ENCODE peak calls at places on chromosome X, in four cellular contexts. Z is B cell, W is upper lobe of left lung, V is GM23338. Q is an unnamed sample.

GRCh38 chrX:1841746-1842145 is 226.9 kb downstream of the ASMT start:
- DNase-seq in Z (no peak), W (no peak), V (no peak), Q (no peak)

GRCh38 chrX:84187501-84188319 is at the start of gene RPS6KA6:
- DNase-seq in Z (peak), W (peak), V (peak), Q (peak)

GRCh38 chrX:16484338-16484737 is 165.6 kb upstream of the S100G start:
- DNase-seq in Z (no peak), W (no peak), V (no peak), Q (no peak)

GRCh38 chrX:10608099-10608498 is 12.3 kb downstream of the MID1 start:
- DNase-seq in Z (no peak), W (no peak), V (no peak), Q (no peak)

GRCh38 chrX:57573754-57574153 is 18.1 kb upstream of the ZXDB start:
- DNase-seq in Z (no peak), W (no peak), V (peak), Q (no peak)

GRCh38 chrX:2676794-2677675 is 14.1 kb upstream of the CD99 start:
- DNase-seq in Z (no peak), W (no peak), V (no peak), Q (no peak)

GRCh38 chrX:12460929-12461328 is 322.7 kb downstream of the FRMPD4 start:
- DNase-seq in Z (no peak), W (no peak), V (no peak), Q (no peak)

GRCh38 chrX:115362334-115363095 is 73.0 kb downstream of the LUZP4 start:
- DNase-seq in Z (no peak), W (no peak), V (peak), Q (no peak)

GRCh38 chrX:136879001-136879667 is 1.4 kb downstream of the RBMX start:
- DNase-seq in Z (no peak), W (no peak), V (no peak), Q (no peak)

DNA sequence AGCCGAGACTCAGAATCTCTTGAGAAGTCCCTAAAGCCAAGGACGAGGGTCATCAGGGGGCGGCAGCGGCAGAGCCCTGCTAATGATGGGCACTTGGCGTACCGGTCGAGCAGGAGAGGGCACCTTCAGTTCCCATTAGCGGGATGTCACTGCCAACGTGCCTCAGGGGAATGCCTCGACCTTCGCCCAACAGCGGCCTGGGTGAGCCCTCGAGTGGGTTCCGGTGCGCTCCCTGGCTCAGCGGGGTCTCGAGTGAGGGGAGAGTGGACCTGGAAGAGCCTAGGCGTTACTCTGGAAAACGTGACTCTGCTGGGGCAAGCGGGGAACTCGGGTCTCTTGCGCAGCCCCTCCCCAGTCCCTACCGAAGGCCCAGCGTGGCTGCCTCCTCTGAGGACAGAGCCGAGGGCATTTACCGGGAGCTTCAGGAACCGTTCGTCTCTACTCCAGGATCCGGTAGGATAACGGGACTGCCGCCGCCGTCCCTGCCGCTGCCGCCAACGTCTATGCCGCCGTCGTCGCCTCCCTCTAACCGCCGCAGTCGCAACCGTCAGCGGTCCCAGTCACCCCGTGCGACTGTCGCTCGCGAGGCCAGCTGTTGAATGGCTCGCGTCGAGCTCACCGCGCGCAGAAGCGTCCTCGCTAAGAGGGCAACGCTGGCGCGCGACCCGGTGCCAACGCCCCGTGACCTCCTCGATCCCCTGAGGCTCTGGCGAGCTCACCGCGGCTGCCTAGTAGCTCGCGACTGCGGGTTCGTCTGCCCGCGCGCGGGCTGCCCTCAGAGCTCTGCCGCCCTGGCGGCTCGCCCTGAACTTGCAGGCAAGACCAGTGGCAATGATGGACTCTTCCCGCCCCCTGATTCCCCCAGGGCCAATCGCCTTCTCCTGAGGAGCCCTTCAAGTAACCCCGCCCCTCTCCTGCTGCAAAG is 37.1 kb downstream of the PGRMC1 start:
- DNase-seq in Z (peak), W (peak), V (peak), Q (peak)
- TF ChIP-seq CTCF in Z (peak), W (no peak), V (peak), Q (no peak)

GRCh38 chrX:140664939-140665338 is 44.6 kb upstream of the LINC00632 start:
- DNase-seq in Z (no peak), W (no peak), V (peak), Q (no peak)

DNA sequence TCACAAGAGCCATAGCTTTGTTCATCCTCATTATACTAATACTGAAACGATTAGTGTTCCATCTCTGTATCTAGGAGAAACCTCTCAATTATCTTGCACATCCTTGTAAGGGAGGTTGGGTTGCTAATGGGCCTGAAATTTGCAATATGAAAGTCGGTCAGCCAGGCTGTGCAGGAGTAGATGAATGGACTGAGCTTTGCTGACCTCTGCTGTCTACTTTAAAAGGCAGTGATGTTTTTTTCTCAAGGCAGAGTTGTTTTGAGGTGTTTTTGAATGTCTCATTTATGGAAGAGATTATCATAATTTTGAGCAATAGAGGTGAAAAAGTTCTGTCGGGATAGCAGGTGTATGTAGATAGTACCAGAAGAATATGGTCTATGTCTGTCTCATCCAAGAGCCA is 47.9 kb upstream of the LINC00632 start:
- DNase-seq in Z (no peak), W (no peak), V (no peak), Q (no peak)
- TF ChIP-seq CTCF in Z (no peak), W (no peak), V (peak), Q (no peak)

GRCh38 chrX:40145001-40145631 is 47.4 kb upstream of the BCOR start:
- DNase-seq in Z (peak), W (peak), V (peak), Q (no peak)

GRCh38 chrX:40145670-40146470 is 48.1 kb upstream of the BCOR start:
- DNase-seq in Z (peak), W (peak), V (no peak), Q (no peak)

GRCh38 chrX:40143987-40144386 is 46.2 kb upstream of the BCOR start:
- DNase-seq in Z (no peak), W (no peak), V (no peak), Q (no peak)

GRCh38 chrX:40143001-40143400 is 45.2 kb upstream of the BCOR start:
- DNase-seq in Z (no peak), W (no peak), V (peak), Q (no peak)

DNA sequence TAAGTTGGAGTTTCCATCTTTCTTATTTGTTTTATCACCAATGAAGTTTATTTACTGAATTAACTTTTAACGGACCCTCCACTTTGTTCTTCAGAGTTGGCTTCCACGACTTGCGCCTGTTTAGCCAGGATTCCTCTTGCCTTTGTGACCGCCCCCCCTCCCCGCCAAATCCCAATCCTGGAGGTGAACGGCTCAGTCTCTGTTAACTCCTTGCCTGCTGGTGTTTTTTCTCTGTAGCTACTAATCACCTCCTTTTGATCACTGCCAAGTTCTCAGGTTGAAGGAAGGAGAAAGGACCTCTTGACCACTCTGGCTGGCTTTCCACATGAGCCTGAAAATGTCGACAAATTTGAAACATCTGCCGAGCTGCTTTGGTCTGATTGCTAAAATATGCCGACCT is 46.8 kb upstream of the BCOR start:
- DNase-seq in Z (no peak), W (no peak), V (peak), Q (no peak)
- TF ChIP-seq CTCF in Z (no peak), W (no peak), V (no peak), Q (no peak)

GRCh38 chrX:131818297-131818936 is 204.7 kb upstream of the STK26 start:
- DNase-seq in Z (no peak), W (no peak), V (no peak), Q (no peak)

GRCh38 chrX:131816551-131817136 is 206.5 kb upstream of the STK26 start:
- DNase-seq in Z (peak), W (no peak), V (no peak), Q (peak)

GRCh38 chrX:131826572-131826971 is 196.5 kb upstream of the STK26 start:
- DNase-seq in Z (no peak), W (no peak), V (no peak), Q (no peak)

GRCh38 chrX:131827935-131828334 is 195.2 kb upstream of the STK26 start:
- DNase-seq in Z (peak), W (no peak), V (peak), Q (no peak)

GRCh38 chrX:131821945-131822622 is 201.0 kb upstream of the STK26 start:
- DNase-seq in Z (peak), W (no peak), V (no peak), Q (no peak)
- TF ChIP-seq CTCF in Z (no peak), W (peak), V (no peak), Q (no peak)

GRCh38 chrX:51802917-51803688 is 59.9 kb downstream of the GSPT2 start:
- DNase-seq in Z (peak), W (no peak), V (peak), Q (peak)

GRCh38 chrX:51803833-51804232 is 60.6 kb downstream of the GSPT2 start:
- DNase-seq in Z (no peak), W (no peak), V (no peak), Q (no peak)

GRCh38 chrX:51804741-51805140 is 61.5 kb downstream of the GSPT2 start:
- DNase-seq in Z (no peak), W (no peak), V (peak), Q (no peak)
- TF ChIP-seq CTCF in Z (no peak), W (no peak), V (peak), Q (no peak)

DNA sequence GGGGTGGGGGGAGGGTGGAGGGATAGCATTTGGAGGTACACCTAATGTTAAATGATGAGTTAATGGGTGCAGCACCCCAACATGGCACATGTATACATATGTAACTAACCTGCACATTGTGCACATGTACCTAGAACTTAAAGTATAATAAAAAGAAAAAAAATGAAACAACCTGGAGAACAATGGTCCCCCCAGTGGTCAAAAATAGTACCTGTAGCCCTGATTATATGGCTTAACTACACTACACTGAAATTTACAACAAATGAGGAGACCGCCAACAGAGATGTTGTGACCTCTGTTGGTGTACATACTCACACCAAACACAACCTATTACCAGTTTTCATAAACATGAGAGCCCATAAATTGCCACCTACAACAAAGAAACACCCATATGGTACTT is 7.3 kb upstream of the MAGEE1 start:
- DNase-seq in Z (no peak), W (no peak), V (no peak), Q (no peak)
- TF ChIP-seq CTCF in Z (peak), W (no peak), V (peak), Q (no peak)

GRCh38 chrX:120334603-120335002 is 23.3 kb upstream of the TMEM255A start:
- DNase-seq in Z (no peak), W (no peak), V (no peak), Q (no peak)
- TF ChIP-seq CTCF in Z (no peak), W (no peak), V (no peak), Q (no peak)

GRCh38 chrX:129638917-129639316 is 15.8 kb downstream of the APLN start:
- DNase-seq in Z (no peak), W (no peak), V (peak), Q (no peak)
- TF ChIP-seq CTCF in Z (no peak), W (no peak), V (no peak), Q (no peak)

DNA sequence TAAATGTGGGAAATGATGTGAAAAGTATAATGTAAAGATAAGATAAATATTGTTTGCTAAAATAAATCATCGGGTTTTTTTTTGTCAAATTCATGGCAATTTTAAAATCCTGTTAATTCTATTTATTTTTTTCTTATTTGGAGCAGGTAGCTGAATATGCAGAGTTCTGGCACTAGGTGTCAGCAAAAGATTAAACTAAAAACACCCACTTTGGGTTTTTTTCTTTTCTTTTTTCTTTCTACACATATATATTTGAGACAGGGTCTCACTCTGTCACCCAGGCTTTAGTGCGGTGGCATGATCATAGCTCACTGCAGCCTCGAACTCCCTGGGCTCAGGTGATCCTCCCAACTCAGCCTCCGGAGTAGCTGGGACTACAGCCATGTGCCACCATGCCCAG is 6.9 kb upstream of the RAP2C start:
- DNase-seq in Z (no peak), W (no peak), V (peak), Q (no peak)
- TF ChIP-seq CTCF in Z (peak), W (no peak), V (peak), Q (peak)

GRCh38 chrX:154375156-154375504 is 696 bp upstream of the FLNA start:
- DNase-seq in Z (no peak), W (no peak), V (no peak), Q (no peak)

GRCh38 chrX:154371771-154372300 is 2.6 kb downstream of the FLNA start:
- DNase-seq in Z (no peak), W (peak), V (no peak), Q (no peak)

GRCh38 chrX:154372612-154373022 is 1.8 kb downstream of the FLNA start:
- DNase-seq in Z (no peak), W (no peak), V (no peak), Q (peak)

GRCh38 chrX:154374361-154375155 is at the start of gene FLNA:
- DNase-seq in Z (peak), W (peak), V (peak), Q (no peak)

GRCh38 chrX:154373340-154374306 is 811 bp downstream of the FLNA start:
- DNase-seq in Z (no peak), W (no peak), V (peak), Q (no peak)
- TF ChIP-seq CTCF in Z (peak), W (peak), V (peak), Q (peak)